ENCODE peak calls at places on chromosome 9, in four cellular contexts. U is OCI-LY7, X is SK-N-SH, N is bronchial epithelial cell. P is an unnamed sample.

GRCh38 chr9:123400926-123401503 is 45.0 kb downstream of the CRB2 start:
- DNase-seq in U (no peak), X (no peak), N (no peak), P (no peak)

GRCh38 chr9:69470186-69470977 is 145.4 kb downstream of the ENTREP1 start:
- DNase-seq in U (no peak), X (no peak), N (no peak), P (no peak)

GRCh38 chr9:77020438-77021264 is 1.2 kb downstream of the FOXB2 start:
- DNase-seq in U (no peak), X (peak; percentile 57), N (no peak), P (no peak)

GRCh38 chr9:110619831-110620230 is 40.3 kb upstream of the SVEP1 start:
- DNase-seq in U (no peak), X (no peak), N (no peak), P (no peak)

GRCh38 chr9:105233836-105234235 is 10.6 kb upstream of the SLC44A1 start:
- DNase-seq in U (no peak), X (no peak), N (no peak), P (no peak)

GRCh38 chr9:114248274-114248673 is 74.6 kb upstream of the ORM1 start:
- DNase-seq in U (no peak), X (no peak), N (no peak), P (no peak)

GRCh38 chr9:71001780-71002386 is 119.5 kb downstream of the TRPM3 start:
- DNase-seq in U (peak; percentile 35), X (peak; percentile 3), N (peak; percentile 56), P (no peak)

GRCh38 chr9:76036762-76037161 is 146.3 kb downstream of the PCSK5 start:
- DNase-seq in U (no peak), X (no peak), N (no peak), P (no peak)

GRCh38 chr9:113652355-113653152 is 189.0 kb downstream of the RGS3 start:
- DNase-seq in U (no peak), X (no peak), N (peak; percentile 51), P (no peak)

GRCh38 chr9:93231121-93231694 is 47.3 kb downstream of the WNK2 start:
- DNase-seq in U (no peak), X (peak; percentile 82), N (no peak), P (no peak)

GRCh38 chr9:137077758-137078693 is 709 bp downstream of the UAP1L1 start:
- DNase-seq in U (peak; percentile 42), X (peak; percentile 49), N (no peak), P (no peak)

GRCh38 chr9:137150485-137151060 is 11.6 kb downstream of the GRIN1 start:
- DNase-seq in U (peak; percentile 95), X (no peak), N (no peak), P (no peak)

GRCh38 chr9:5853005-5853404 is 20.1 kb upstream of the ERMP1 start:
- DNase-seq in U (no peak), X (no peak), N (no peak), P (no peak)

GRCh38 chr9:113682297-113682771 is 193.8 kb upstream of the ZNF618 start:
- DNase-seq in U (peak; percentile 45), X (peak; percentile 68), N (peak; percentile 76), P (no peak)

GRCh38 chr9:133476531-133476930 is 2.4 kb downstream of the SLC2A6 start:
- DNase-seq in U (no peak), X (no peak), N (no peak), P (no peak)

GRCh38 chr9:76900884-76901440 is 5.0 kb downstream of the PRUNE2 start:
- DNase-seq in U (no peak), X (no peak), N (no peak), P (no peak)

GRCh38 chr9:121537283-121537682 is 37.6 kb upstream of the GGTA1 start:
- DNase-seq in U (no peak), X (no peak), N (no peak), P (no peak)

GRCh38 chr9:5531251-5531972 is 21.1 kb downstream of the PDCD1LG2 start:
- DNase-seq in U (peak; percentile 4), X (no peak), N (peak; percentile 36), P (no peak)

GRCh38 chr9:126661521-126662251 is 48.0 kb downstream of the LMX1B start:
- DNase-seq in U (no peak), X (no peak), N (peak; percentile 78), P (no peak)

GRCh38 chr9:88805217-88805943 is 185.9 kb upstream of the S1PR3 start:
- DNase-seq in U (no peak), X (no peak), N (no peak), P (no peak)

GRCh38 chr9:20558609-20559016 is 63.7 kb downstream of the MLLT3 start:
- DNase-seq in U (no peak), X (no peak), N (peak; percentile 96), P (no peak)

GRCh38 chr9:17131494-17131893 is 3.3 kb upstream of the CNTLN start:
- DNase-seq in U (no peak), X (no peak), N (peak; percentile 13), P (no peak)

GRCh38 chr9:81526587-81526986 is 162.8 kb downstream of the TLE1 start:
- DNase-seq in U (no peak), X (no peak), N (peak; percentile 28), P (no peak)

GRCh38 chr9:114777841-114778240 is 28.0 kb downstream of the TNFSF15 start:
- DNase-seq in U (no peak), X (no peak), N (no peak), P (no peak)

GRCh38 chr9:35812025-35812602 is at the start of gene SPAG8:
- DNase-seq in U (peak; percentile 98), X (peak; percentile 88), N (peak; percentile 91), P (peak; percentile 96)

GRCh38 chr9:35813434-35814105 is 1.3 kb downstream of the HINT2 start:
- DNase-seq in U (peak; percentile 30), X (peak; percentile 39), N (peak; percentile 46), P (no peak)

GRCh38 chr9:35816708-35817107 is 1.9 kb upstream of the HINT2 start:
- DNase-seq in U (no peak), X (peak; percentile 39), N (no peak), P (no peak)

GRCh38 chr9:35814841-35815543 is at the start of gene HINT2:
- DNase-seq in U (peak; percentile 98), X (peak; percentile 95), N (peak; percentile 97), P (no peak)

GRCh38 chr9:35814106-35814840 is 569 bp downstream of the HINT2 start:
- DNase-seq in U (peak; percentile 75), X (peak; percentile 69), N (peak; percentile 34), P (no peak)
- TF ChIP-seq CTCF in U (peak; percentile 58), X (peak; percentile 50), N (peak; percentile 48), P (no peak)

GRCh38 chr9:134775552-134775951 is 105.1 kb upstream of the FCN2 start:
- DNase-seq in U (no peak), X (no peak), N (no peak), P (no peak)

GRCh38 chr9:134774991-134775540 is 105.5 kb upstream of the FCN2 start:
- DNase-seq in U (no peak), X (peak; percentile 65), N (no peak), P (no peak)

GRCh38 chr9:134772331-134772730 is 108.3 kb upstream of the FCN2 start:
- DNase-seq in U (no peak), X (no peak), N (no peak), P (no peak)

GRCh38 chr9:134776080-134776796 is 104.4 kb upstream of the FCN2 start:
- DNase-seq in U (no peak), X (no peak), N (no peak), P (no peak)

GRCh38 chr9:134773842-134774241 is 106.8 kb upstream of the FCN2 start:
- DNase-seq in U (no peak), X (no peak), N (no peak), P (no peak)
- TF ChIP-seq CTCF in U (no peak), X (no peak), N (no peak), P (no peak)

GRCh38 chr9:96219615-96220257 is 82.2 kb downstream of the HSD17B3 start:
- DNase-seq in U (peak; percentile 5), X (peak; percentile 55), N (peak; percentile 9), P (no peak)
- TF ChIP-seq CTCF in U (peak; percentile 66), X (peak; percentile 23), N (peak; percentile 76), P (peak; percentile 45)

GRCh38 chr9:90219548-90220118 is 423.0 kb downstream of the DIRAS2 start:
- DNase-seq in U (peak; percentile 19), X (no peak), N (no peak), P (no peak)
- TF ChIP-seq CTCF in U (peak; percentile 69), X (no peak), N (peak; percentile 22), P (no peak)

GRCh38 chr9:89864731-89865130 is 259.9 kb downstream of the GADD45G start:
- DNase-seq in U (no peak), X (no peak), N (no peak), P (no peak)

GRCh38 chr9:89865357-89865756 is 260.5 kb downstream of the GADD45G start:
- DNase-seq in U (no peak), X (no peak), N (no peak), P (no peak)

GRCh38 chr9:89863141-89863540 is 258.3 kb downstream of the GADD45G start:
- DNase-seq in U (no peak), X (no peak), N (no peak), P (no peak)

GRCh38 chr9:89864257-89864656 is 259.4 kb downstream of the GADD45G start:
- DNase-seq in U (no peak), X (no peak), N (no peak), P (no peak)

GRCh38 chr9:89863837-89864236 is 259.0 kb downstream of the GADD45G start:
- DNase-seq in U (no peak), X (no peak), N (no peak), P (no peak)
- TF ChIP-seq CTCF in U (no peak), X (no peak), N (no peak), P (no peak)

GRCh38 chr9:128067898-128068655 is at the start of gene SLC25A25:
- DNase-seq in U (peak; percentile 99), X (peak; percentile 99), N (peak; percentile 97), P (peak; percentile 99)

GRCh38 chr9:128068656-128069221 is 707 bp downstream of the SLC25A25 start:
- DNase-seq in U (peak; percentile 18), X (peak; percentile 43), N (no peak), P (no peak)

GRCh38 chr9:128067622-128067897 is 440 bp upstream of the NAIF1 start:
- DNase-seq in U (no peak), X (no peak), N (no peak), P (no peak)

GRCh38 chr9:128065907-128066712 is 1.0 kb downstream of the NAIF1 start:
- DNase-seq in U (no peak), X (no peak), N (no peak), P (no peak)

GRCh38 chr9:128066713-128067621 is at the start of gene NAIF1:
- DNase-seq in U (peak; percentile 100), X (peak; percentile 95), N (peak; percentile 98), P (no peak)
- TF ChIP-seq CTCF in U (no peak), X (no peak), N (no peak), P (no peak)

GRCh38 chr9:23563497-23563896 is 262.5 kb downstream of the ELAVL2 start:
- DNase-seq in U (no peak), X (no peak), N (peak; percentile 28), P (no peak)
- TF ChIP-seq CTCF in U (no peak), X (no peak), N (no peak), P (no peak)

GRCh38 chr9:1429328-1429727 is 379.2 kb downstream of the DMRT2 start:
- DNase-seq in U (no peak), X (peak; percentile 2), N (peak; percentile 46), P (no peak)
- TF ChIP-seq CTCF in U (no peak), X (no peak), N (peak; percentile 73), P (no peak)

GRCh38 chr9:95193067-95193466 is 124.4 kb downstream of the FANCC start:
- DNase-seq in U (no peak), X (no peak), N (no peak), P (no peak)
- TF ChIP-seq CTCF in U (peak; percentile 60), X (no peak), N (peak; percentile 5), P (no peak)